ENCODE peak calls at places on chromosomes 16 and 17, in five cellular contexts. One of them, this sample, is unnamed.

GRCh38 chr16:15418206-15418605 is 16.2 kb upstream of the BMERB1 start:
- DNase-seq in fibroblast of lung: no peak
- DNase-seq in body of pancreas: no peak
- DNase-seq in esophagus squamous epithelium: no peak
- DNase-seq in left ventricle myocardium inferior: no peak
- DNase-seq in this sample: no peak

GRCh38 chr17:77645441-77646430 is 312.8 kb upstream of the TNRC6C start:
- DNase-seq in body of pancreas: no peak
- DNase-seq in fibroblast of lung: peak; percentile 15
- DNase-seq in left ventricle myocardium inferior: no peak
- DNase-seq in esophagus squamous epithelium: no peak
- DNase-seq in this sample: no peak

GRCh38 chr17:80252871-80253270 is 7.8 kb upstream of the RNF213 start:
- DNase-seq in esophagus squamous epithelium: no peak
- DNase-seq in body of pancreas: peak; percentile 79
- DNase-seq in fibroblast of lung: peak; percentile 6
- DNase-seq in left ventricle myocardium inferior: peak; percentile 40
- DNase-seq in this sample: peak; percentile 87

GRCh38 chr16:11871193-11871592 is 19.9 kb upstream of the RSL1D1 start:
- DNase-seq in esophagus squamous epithelium: no peak
- DNase-seq in fibroblast of lung: peak; percentile 48
- DNase-seq in left ventricle myocardium inferior: no peak
- DNase-seq in body of pancreas: no peak
- DNase-seq in this sample: no peak

GRCh38 chr17:57684711-57685498 is 60.2 kb downstream of the CCDC182 start:
- DNase-seq in left ventricle myocardium inferior: no peak
- DNase-seq in fibroblast of lung: no peak
- DNase-seq in body of pancreas: no peak
- DNase-seq in esophagus squamous epithelium: no peak
- DNase-seq in this sample: no peak

GRCh38 chr17:34499576-34499975 is 79.8 kb upstream of the TMEM132E start:
- DNase-seq in fibroblast of lung: peak; percentile 9
- DNase-seq in left ventricle myocardium inferior: no peak
- DNase-seq in body of pancreas: no peak
- DNase-seq in esophagus squamous epithelium: no peak
- DNase-seq in this sample: no peak

GRCh38 chr17:21418446-21419298 is 42.5 kb downstream of the KCNJ12 start:
- DNase-seq in body of pancreas: peak; percentile 2
- DNase-seq in left ventricle myocardium inferior: no peak
- DNase-seq in esophagus squamous epithelium: no peak
- DNase-seq in fibroblast of lung: no peak
- DNase-seq in this sample: no peak

GRCh38 chr16:65214196-65214595 is 92.3 kb upstream of the CDH11 start:
- DNase-seq in body of pancreas: no peak
- DNase-seq in left ventricle myocardium inferior: no peak
- DNase-seq in fibroblast of lung: no peak
- DNase-seq in esophagus squamous epithelium: no peak
- DNase-seq in this sample: no peak

GRCh38 chr17:47733414-47734288 is 615 bp downstream of the TBX21 start:
- DNase-seq in left ventricle myocardium inferior: no peak
- DNase-seq in body of pancreas: no peak
- DNase-seq in fibroblast of lung: no peak
- DNase-seq in esophagus squamous epithelium: no peak
- DNase-seq in this sample: no peak

GRCh38 chr17:1056761-1057160 is 59.8 kb downstream of the TIMM22 start:
- DNase-seq in fibroblast of lung: no peak
- DNase-seq in left ventricle myocardium inferior: no peak
- DNase-seq in body of pancreas: no peak
- DNase-seq in esophagus squamous epithelium: no peak
- DNase-seq in this sample: peak; percentile 42

GRCh38 chr17:57498443-57498842 is 242.1 kb downstream of the MSI2 start:
- DNase-seq in fibroblast of lung: no peak
- DNase-seq in left ventricle myocardium inferior: no peak
- DNase-seq in esophagus squamous epithelium: no peak
- DNase-seq in body of pancreas: no peak
- DNase-seq in this sample: no peak

GRCh38 chr17:64369007-64369893 is 21.4 kb downstream of the PECAM1 start:
- DNase-seq in left ventricle myocardium inferior: no peak
- DNase-seq in fibroblast of lung: no peak
- DNase-seq in body of pancreas: no peak
- DNase-seq in esophagus squamous epithelium: no peak
- DNase-seq in this sample: no peak

GRCh38 chr17:41784207-41784744 is 2.2 kb downstream of the JUP start:
- DNase-seq in fibroblast of lung: peak; percentile 43
- DNase-seq in body of pancreas: peak; percentile 66
- DNase-seq in esophagus squamous epithelium: no peak
- DNase-seq in left ventricle myocardium inferior: peak; percentile 67
- DNase-seq in this sample: no peak

GRCh38 chr17:41785091-41785875 is 1.2 kb downstream of the JUP start:
- DNase-seq in esophagus squamous epithelium: no peak
- DNase-seq in body of pancreas: no peak
- DNase-seq in fibroblast of lung: no peak
- DNase-seq in left ventricle myocardium inferior: no peak
- DNase-seq in this sample: no peak

GRCh38 chr17:41786227-41787020 is at the start of gene JUP:
- DNase-seq in fibroblast of lung: peak; percentile 98
- DNase-seq in body of pancreas: peak; percentile 100
- DNase-seq in esophagus squamous epithelium: peak; percentile 90
- DNase-seq in left ventricle myocardium inferior: peak; percentile 100
- DNase-seq in this sample: peak; percentile 100

GRCh38 chr17:41787021-41787418 is 509 bp upstream of the JUP start:
- DNase-seq in fibroblast of lung: no peak
- DNase-seq in esophagus squamous epithelium: no peak
- DNase-seq in left ventricle myocardium inferior: no peak
- DNase-seq in body of pancreas: no peak
- DNase-seq in this sample: no peak

DNA sequence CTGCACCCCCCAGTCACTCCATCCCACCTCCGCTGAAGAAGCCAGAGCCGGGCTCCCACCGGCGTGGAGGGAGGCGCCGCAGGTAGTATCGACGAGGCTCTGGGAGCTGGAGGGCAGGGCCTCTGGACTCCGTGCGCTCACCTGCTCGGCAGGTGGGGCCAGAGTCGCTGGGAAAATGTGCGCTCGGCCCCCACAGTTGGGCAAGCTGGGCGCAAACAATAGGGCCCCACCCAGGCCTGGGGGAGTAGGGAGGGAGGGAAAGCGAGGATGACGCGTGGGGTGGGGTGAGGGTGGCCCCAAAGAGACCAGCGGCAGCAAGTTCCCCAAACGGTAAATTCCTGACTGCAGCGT is 660 bp downstream of the JUP start:
- DNase-seq in left ventricle myocardium inferior: no peak
- DNase-seq in esophagus squamous epithelium: no peak
- DNase-seq in fibroblast of lung: no peak
- DNase-seq in body of pancreas: peak; percentile 81
- DNase-seq in this sample: peak; percentile 82
- H3K4me1 ChIP-seq in left ventricle myocardium inferior: peaks cover 61% of the 10 kb centered on the region
- H3K4me1 ChIP-seq in esophagus squamous epithelium: peaks cover 65% of the 10 kb centered on the region
- H3K4me1 ChIP-seq in fibroblast of lung: peaks cover 5% of the 10 kb centered on the region
- H3K4me1 ChIP-seq in body of pancreas: peaks cover 55% of the 10 kb centered on the region
- H3K4me1 ChIP-seq in this sample: peaks cover 55% of the 10 kb centered on the region

GRCh38 chr16:89858973-89859808 is 14.2 kb upstream of the TCF25 start:
- DNase-seq in body of pancreas: no peak
- DNase-seq in fibroblast of lung: no peak
- DNase-seq in left ventricle myocardium inferior: no peak
- DNase-seq in esophagus squamous epithelium: no peak
- DNase-seq in this sample: no peak
- H3K4me3 ChIP-seq in body of pancreas: no peak overlapping the region
- H3K4me3 ChIP-seq in fibroblast of lung: no peak overlapping the region
- H3K4me3 ChIP-seq in left ventricle myocardium inferior: no peak overlapping the region
- H3K4me3 ChIP-seq in esophagus squamous epithelium: no peak overlapping the region
- H3K4me3 ChIP-seq in this sample: no peak overlapping the region

GRCh38 chr16:74716355-74716754 is 15.7 kb upstream of the MLKL start:
- DNase-seq in left ventricle myocardium inferior: no peak
- DNase-seq in esophagus squamous epithelium: no peak
- DNase-seq in body of pancreas: no peak
- DNase-seq in fibroblast of lung: no peak
- DNase-seq in this sample: no peak

GRCh38 chr16:74720579-74720978 is 19.9 kb upstream of the MLKL start:
- DNase-seq in left ventricle myocardium inferior: no peak
- DNase-seq in esophagus squamous epithelium: no peak
- DNase-seq in body of pancreas: no peak
- DNase-seq in fibroblast of lung: no peak
- DNase-seq in this sample: no peak

GRCh38 chr16:74718140-74718539 is 17.5 kb upstream of the MLKL start:
- DNase-seq in fibroblast of lung: no peak
- DNase-seq in body of pancreas: no peak
- DNase-seq in esophagus squamous epithelium: no peak
- DNase-seq in left ventricle myocardium inferior: no peak
- DNase-seq in this sample: no peak

GRCh38 chr16:74717367-74717766 is 16.7 kb upstream of the MLKL start:
- DNase-seq in left ventricle myocardium inferior: no peak
- DNase-seq in esophagus squamous epithelium: no peak
- DNase-seq in fibroblast of lung: no peak
- DNase-seq in body of pancreas: no peak
- DNase-seq in this sample: no peak

GRCh38 chr16:74718741-74719610 is 18.3 kb upstream of the MLKL start:
- DNase-seq in esophagus squamous epithelium: no peak
- DNase-seq in body of pancreas: no peak
- DNase-seq in fibroblast of lung: no peak
- DNase-seq in left ventricle myocardium inferior: no peak
- DNase-seq in this sample: no peak
- TF ChIP-seq CTCF in esophagus squamous epithelium: no peak
- TF ChIP-seq CTCF in body of pancreas: no peak
- TF ChIP-seq CTCF in fibroblast of lung: no peak
- TF ChIP-seq CTCF in left ventricle myocardium inferior: no peak
- TF ChIP-seq CTCF in this sample: no peak

GRCh38 chr17:17058304-17058703 is 16.0 kb downstream of the MPRIP start:
- DNase-seq in fibroblast of lung: no peak
- DNase-seq in body of pancreas: no peak
- DNase-seq in esophagus squamous epithelium: no peak
- DNase-seq in left ventricle myocardium inferior: no peak
- DNase-seq in this sample: no peak
- H3K4me1 ChIP-seq in fibroblast of lung: peaks cover 18% of the 10 kb centered on the region
- H3K4me1 ChIP-seq in body of pancreas: peaks cover 85% of the 10 kb centered on the region
- H3K4me1 ChIP-seq in esophagus squamous epithelium: peaks cover 49% of the 10 kb centered on the region
- H3K4me1 ChIP-seq in left ventricle myocardium inferior: peaks cover 99% of the 10 kb centered on the region
- H3K4me1 ChIP-seq in this sample: peaks cover 64% of the 10 kb centered on the region

This sample was measured in lower lobe of right lung.